ENCODE peak calls at places on chromosome 15, in nine cellular contexts. One of them, this sample, is unnamed.

GRCh38 chr15:76994496-76994895 is 430 bp upstream of the PSTPIP1 start:
- DNase-seq in C1 segment of cervical spinal cord: no peak
- DNase-seq in posterior cingulate gyrus: no peak
- DNase-seq in cardiac fibroblast: no peak
- DNase-seq in psoas muscle: no peak
- DNase-seq in AG20443: no peak
- DNase-seq in A172: no peak
- DNase-seq in CD8-positive, alpha-beta memory T cell: no peak
- DNase-seq in NCI-H510A: no peak
- DNase-seq in this sample: no peak

GRCh38 chr15:53976844-53977392 is 1.3 kb upstream of the UNC13C start:
- DNase-seq in AG20443: no peak
- DNase-seq in NCI-H510A: peak
- DNase-seq in psoas muscle: peak
- DNase-seq in posterior cingulate gyrus: peak
- DNase-seq in cardiac fibroblast: no peak
- DNase-seq in CD8-positive, alpha-beta memory T cell: no peak
- DNase-seq in C1 segment of cervical spinal cord: no peak
- DNase-seq in A172: no peak
- DNase-seq in this sample: no peak

GRCh38 chr15:85750807-85751730 is 43.7 kb downstream of the KLHL25 start:
- DNase-seq in C1 segment of cervical spinal cord: peak
- DNase-seq in posterior cingulate gyrus: peak
- DNase-seq in A172: no peak
- DNase-seq in CD8-positive, alpha-beta memory T cell: no peak
- DNase-seq in cardiac fibroblast: no peak
- DNase-seq in psoas muscle: no peak
- DNase-seq in NCI-H510A: no peak
- DNase-seq in AG20443: no peak
- DNase-seq in this sample: peak

GRCh38 chr15:53038542-53038941 is 248.4 kb upstream of the ONECUT1 start:
- DNase-seq in AG20443: no peak
- DNase-seq in cardiac fibroblast: no peak
- DNase-seq in psoas muscle: no peak
- DNase-seq in CD8-positive, alpha-beta memory T cell: no peak
- DNase-seq in C1 segment of cervical spinal cord: no peak
- DNase-seq in NCI-H510A: no peak
- DNase-seq in A172: no peak
- DNase-seq in posterior cingulate gyrus: peak
- DNase-seq in this sample: no peak

GRCh38 chr15:38004218-38004848 is 69.9 kb downstream of the TMCO5A start:
- DNase-seq in AG20443: no peak
- DNase-seq in cardiac fibroblast: no peak
- DNase-seq in posterior cingulate gyrus: peak
- DNase-seq in psoas muscle: no peak
- DNase-seq in CD8-positive, alpha-beta memory T cell: no peak
- DNase-seq in NCI-H510A: no peak
- DNase-seq in A172: no peak
- DNase-seq in C1 segment of cervical spinal cord: no peak
- DNase-seq in this sample: no peak

GRCh38 chr15:93997071-93997658 is 234.2 kb upstream of the MCTP2 start:
- DNase-seq in AG20443: peak
- DNase-seq in posterior cingulate gyrus: no peak
- DNase-seq in A172: peak
- DNase-seq in cardiac fibroblast: peak
- DNase-seq in C1 segment of cervical spinal cord: no peak
- DNase-seq in CD8-positive, alpha-beta memory T cell: no peak
- DNase-seq in NCI-H510A: no peak
- DNase-seq in psoas muscle: no peak
- DNase-seq in this sample: no peak

GRCh38 chr15:63374686-63375520 is 6.7 kb downstream of the CA12 start:
- DNase-seq in psoas muscle: peak
- DNase-seq in A172: peak
- DNase-seq in posterior cingulate gyrus: no peak
- DNase-seq in cardiac fibroblast: peak
- DNase-seq in AG20443: peak
- DNase-seq in CD8-positive, alpha-beta memory T cell: no peak
- DNase-seq in C1 segment of cervical spinal cord: peak
- DNase-seq in NCI-H510A: no peak
- DNase-seq in this sample: no peak

GRCh38 chr15:63360170-63360569 is 21.5 kb downstream of the CA12 start:
- DNase-seq in CD8-positive, alpha-beta memory T cell: no peak
- DNase-seq in cardiac fibroblast: no peak
- DNase-seq in AG20443: no peak
- DNase-seq in NCI-H510A: no peak
- DNase-seq in psoas muscle: no peak
- DNase-seq in A172: no peak
- DNase-seq in C1 segment of cervical spinal cord: no peak
- DNase-seq in posterior cingulate gyrus: no peak
- DNase-seq in this sample: no peak

GRCh38 chr15:80431635-80432034 is 27.5 kb downstream of the ARNT2 start:
- DNase-seq in C1 segment of cervical spinal cord: no peak
- DNase-seq in cardiac fibroblast: no peak
- DNase-seq in psoas muscle: no peak
- DNase-seq in CD8-positive, alpha-beta memory T cell: no peak
- DNase-seq in posterior cingulate gyrus: no peak
- DNase-seq in NCI-H510A: no peak
- DNase-seq in A172: no peak
- DNase-seq in AG20443: no peak
- DNase-seq in this sample: no peak

GRCh38 chr15:31483924-31484368 is 157.3 kb downstream of the KLF13 start:
- DNase-seq in A172: no peak
- DNase-seq in psoas muscle: no peak
- DNase-seq in posterior cingulate gyrus: no peak
- DNase-seq in NCI-H510A: no peak
- DNase-seq in C1 segment of cervical spinal cord: no peak
- DNase-seq in CD8-positive, alpha-beta memory T cell: peak
- DNase-seq in cardiac fibroblast: no peak
- DNase-seq in AG20443: no peak
- DNase-seq in this sample: no peak

GRCh38 chr15:63191895-63192603 is 2.6 kb downstream of the RAB8B start:
- DNase-seq in AG20443: no peak
- DNase-seq in posterior cingulate gyrus: no peak
- DNase-seq in psoas muscle: no peak
- DNase-seq in C1 segment of cervical spinal cord: no peak
- DNase-seq in NCI-H510A: no peak
- DNase-seq in CD8-positive, alpha-beta memory T cell: peak
- DNase-seq in A172: no peak
- DNase-seq in cardiac fibroblast: no peak
- DNase-seq in this sample: peak

GRCh38 chr15:89660556-89660955 is 5.3 kb upstream of the KIF7 start:
- DNase-seq in cardiac fibroblast: no peak
- DNase-seq in NCI-H510A: no peak
- DNase-seq in CD8-positive, alpha-beta memory T cell: no peak
- DNase-seq in C1 segment of cervical spinal cord: no peak
- DNase-seq in A172: no peak
- DNase-seq in AG20443: no peak
- DNase-seq in psoas muscle: no peak
- DNase-seq in posterior cingulate gyrus: no peak
- DNase-seq in this sample: no peak

GRCh38 chr15:82966671-82967071 is 14.2 kb upstream of the HOMER2 start:
- DNase-seq in A172: no peak
- DNase-seq in psoas muscle: no peak
- DNase-seq in posterior cingulate gyrus: no peak
- DNase-seq in CD8-positive, alpha-beta memory T cell: no peak
- DNase-seq in cardiac fibroblast: no peak
- DNase-seq in NCI-H510A: no peak
- DNase-seq in C1 segment of cervical spinal cord: no peak
- DNase-seq in AG20443: no peak
- DNase-seq in this sample: no peak

GRCh38 chr15:96477227-96477626 is 146.7 kb downstream of the NR2F2 start:
- DNase-seq in psoas muscle: no peak
- DNase-seq in cardiac fibroblast: no peak
- DNase-seq in NCI-H510A: no peak
- DNase-seq in A172: no peak
- DNase-seq in C1 segment of cervical spinal cord: no peak
- DNase-seq in AG20443: no peak
- DNase-seq in CD8-positive, alpha-beta memory T cell: no peak
- DNase-seq in posterior cingulate gyrus: no peak
- DNase-seq in this sample: no peak

GRCh38 chr15:89002281-89002761 is 85.9 kb upstream of the ABHD2 start:
- DNase-seq in A172: peak
- DNase-seq in AG20443: peak
- DNase-seq in psoas muscle: no peak
- DNase-seq in posterior cingulate gyrus: no peak
- DNase-seq in cardiac fibroblast: peak
- DNase-seq in CD8-positive, alpha-beta memory T cell: no peak
- DNase-seq in C1 segment of cervical spinal cord: no peak
- DNase-seq in NCI-H510A: no peak
- DNase-seq in this sample: no peak

GRCh38 chr15:90950676-90951075 is 4.0 kb upstream of the RCCD1 start:
- DNase-seq in cardiac fibroblast: no peak
- DNase-seq in posterior cingulate gyrus: no peak
- DNase-seq in A172: no peak
- DNase-seq in C1 segment of cervical spinal cord: no peak
- DNase-seq in NCI-H510A: no peak
- DNase-seq in AG20443: no peak
- DNase-seq in CD8-positive, alpha-beta memory T cell: no peak
- DNase-seq in psoas muscle: no peak
- DNase-seq in this sample: no peak

GRCh38 chr15:40052604-40053003 is 13.6 kb upstream of the SRP14 start:
- DNase-seq in psoas muscle: no peak
- DNase-seq in cardiac fibroblast: no peak
- DNase-seq in A172: no peak
- DNase-seq in NCI-H510A: no peak
- DNase-seq in CD8-positive, alpha-beta memory T cell: no peak
- DNase-seq in posterior cingulate gyrus: no peak
- DNase-seq in C1 segment of cervical spinal cord: no peak
- DNase-seq in AG20443: no peak
- DNase-seq in this sample: no peak

GRCh38 chr15:55917881-55918296 is 75.5 kb downstream of the NEDD4 start:
- DNase-seq in C1 segment of cervical spinal cord: no peak
- DNase-seq in A172: peak
- DNase-seq in NCI-H510A: peak
- DNase-seq in posterior cingulate gyrus: no peak
- DNase-seq in AG20443: peak
- DNase-seq in psoas muscle: no peak
- DNase-seq in CD8-positive, alpha-beta memory T cell: no peak
- DNase-seq in cardiac fibroblast: peak
- DNase-seq in this sample: no peak

GRCh38 chr15:64746921-64747320 is 28.5 kb downstream of the RBPMS2 start:
- DNase-seq in cardiac fibroblast: no peak
- DNase-seq in posterior cingulate gyrus: no peak
- DNase-seq in NCI-H510A: no peak
- DNase-seq in A172: no peak
- DNase-seq in psoas muscle: no peak
- DNase-seq in AG20443: no peak
- DNase-seq in CD8-positive, alpha-beta memory T cell: no peak
- DNase-seq in C1 segment of cervical spinal cord: no peak
- DNase-seq in this sample: no peak